ENCODE peak calls at places on chromosomes 5 and 9, in five cellular contexts. Z, F, H, N and C are unnamed samples.

GRCh38 chr5:167790462-167791260 is 500.8 kb upstream of the WWC1 start:
- DNase-seq in Z (no peak), F (no peak), H (no peak), N (no peak), C (no peak)

GRCh38 chr9:113380869-113381378 is 4.1 kb upstream of the HDHD3 start:
- DNase-seq in Z (no peak), F (no peak), H (no peak), N (no peak), C (no peak)

GRCh38 chr5:82389347-82389746 is 111.2 kb upstream of the RPS23 start:
- DNase-seq in Z (no peak), F (no peak), H (no peak), N (no peak), C (no peak)

GRCh38 chr5:1666812-1667588 is 132.6 kb downstream of the MRPL36 start:
- DNase-seq in Z (no peak), F (peak), H (no peak), N (no peak), C (no peak)

GRCh38 chr9:35397923-35398322 is 92.0 kb upstream of the RUSC2 start:
- DNase-seq in Z (no peak), F (no peak), H (no peak), N (no peak), C (no peak)

GRCh38 chr5:79200573-79201183 is 35.3 kb upstream of the JMY start:
- DNase-seq in Z (no peak), F (no peak), H (no peak), N (no peak), C (no peak)

GRCh38 chr5:100430268-100430900 is 104.8 kb upstream of the FAM174A start:
- DNase-seq in Z (peak), F (no peak), H (peak), N (peak), C (peak)

GRCh38 chr5:126002222-126002897 is 420.8 kb upstream of the GRAMD2B start:
- DNase-seq in Z (peak), F (peak), H (peak), N (peak), C (no peak)

GRCh38 chr9:95100071-95100627 is 217.4 kb downstream of the FANCC start:
- DNase-seq in Z (no peak), F (no peak), H (no peak), N (no peak), C (no peak)

GRCh38 chr9:95171596-95171995 is 145.9 kb downstream of the FANCC start:
- DNase-seq in Z (no peak), F (no peak), H (no peak), N (no peak), C (no peak)

GRCh38 chr9:29965834-29966233 is 2392.6 kb upstream of the C9orf72 start:
- DNase-seq in Z (no peak), F (no peak), H (no peak), N (no peak), C (no peak)

GRCh38 chr5:147169399-147169798 is 65.4 kb upstream of the STK32A start:
- DNase-seq in Z (no peak), F (no peak), H (no peak), N (no peak), C (no peak)

GRCh38 chr9:20620658-20621552 is 1.4 kb downstream of the MLLT3 start:
- DNase-seq in Z (peak), F (no peak), H (no peak), N (peak), C (no peak)

GRCh38 chr5:95084757-95085156 is 200.1 kb downstream of the MCTP1 start:
- DNase-seq in Z (no peak), F (no peak), H (no peak), N (no peak), C (no peak)

GRCh38 chr9:6845881-6846280 is 88.1 kb downstream of the KDM4C start:
- DNase-seq in Z (no peak), F (no peak), H (no peak), N (no peak), C (peak)